ENCODE peak calls at places on chromosome 1, in four cellular contexts. Q, E, M and J are unnamed samples.

GRCh38 chr1:234135501-234135900 is 231.0 kb downstream of the SLC35F3 start:
- DNase-seq in M (no peak), E (no peak), Q (no peak), J (no peak)

GRCh38 chr1:67336783-67337182 is 29.1 kb downstream of the IL12RB2 start:
- DNase-seq in Q (no peak), M (no peak), E (no peak), J (no peak)

GRCh38 chr1:51920130-51920529 is 41.6 kb upstream of the NRDC start:
- DNase-seq in Q (no peak), M (no peak), E (no peak), J (peak)

GRCh38 chr1:95232646-95233320 is 1.2 kb upstream of the RWDD3 start:
- DNase-seq in E (peak), M (no peak), Q (no peak), J (peak)

GRCh38 chr1:161117681-161118581 is at the start of the genes NIT1 and PFDN2:
- DNase-seq in M (peak), Q (peak), E (peak), J (peak)

GRCh38 chr1:110086959-110087358 is 16.5 kb upstream of the ALX3 start:
- DNase-seq in E (peak), Q (no peak), M (no peak), J (no peak)

GRCh38 chr1:34796990-34797389 is 4.2 kb downstream of the GJA4 start:
- DNase-seq in Q (no peak), E (no peak), M (peak), J (no peak)

GRCh38 chr1:182713492-182713891 is 29.1 kb upstream of the RGS8 start:
- DNase-seq in M (no peak), Q (no peak), E (no peak), J (no peak)

GRCh38 chr1:168343566-168343965 is 62.9 kb downstream of the TBX19 start:
- DNase-seq in M (no peak), Q (peak), E (peak), J (no peak)

GRCh38 chr1:160884091-160884490 is 889 bp downstream of the ITLN1 start:
- DNase-seq in M (no peak), E (no peak), Q (no peak), J (no peak)

GRCh38 chr1:42780176-42780575 is 4.6 kb upstream of the TMEM269 start:
- DNase-seq in M (no peak), Q (no peak), E (no peak), J (no peak)

GRCh38 chr1:38908821-38909220 is 27.4 kb upstream of the GJA9 start:
- DNase-seq in M (no peak), E (no peak), Q (no peak), J (no peak)

GRCh38 chr1:27142464-27142863 is 12.5 kb downstream of the SLC9A1 start:
- DNase-seq in E (no peak), Q (no peak), M (no peak), J (no peak)

GRCh38 chr1:165313906-165314305 is 42.6 kb downstream of the LMX1A start:
- DNase-seq in Q (no peak), E (no peak), M (no peak), J (no peak)

GRCh38 chr1:20697560-20697959 is 20.2 kb downstream of the KIF17 start:
- DNase-seq in M (no peak), Q (no peak), E (no peak), J (no peak)

GRCh38 chr1:201546093-201546492 is 7.2 kb downstream of the NAV1 start:
- DNase-seq in E (no peak), M (peak), Q (no peak), J (no peak)

GRCh38 chr1:12157366-12158231 is 9.2 kb upstream of the TNFRSF1B start:
- DNase-seq in M (no peak), E (no peak), Q (no peak), J (no peak)

GRCh38 chr1:218485241-218485928 is 140.2 kb downstream of the TGFB2 start:
- DNase-seq in E (no peak), Q (no peak), M (no peak), J (no peak)